ENCODE peak calls at places on chromosomes 7 and 10, in four cellular contexts. D is activated T-cell treated with anti-CD3 and anti-CD28 coated beads for 1 hour, X is nucleus accumbens, Y is COLO829. U is an unnamed sample.

GRCh38 chr10:98423691-98424120 is 8.7 kb upstream of the PYROXD2 start:
- DNase-seq in Y (no peak), X (no peak), D (no peak), U (no peak)

GRCh38 chr10:122454603-122455080 is at the start of gene ARMS2:
- DNase-seq in X (no peak), Y (no peak), D (no peak), U (no peak)

GRCh38 chr7:33705333-33705833 is 200.0 kb upstream of the BMPER start:
- DNase-seq in X (no peak), D (no peak), Y (no peak), U (no peak)

GRCh38 chr7:44784364-44784763 is 12.1 kb upstream of the PPIA start:
- DNase-seq in Y (no peak), D (no peak), X (no peak), U (no peak)

GRCh38 chr7:140475747-140476333 is 3.5 kb downstream of the MKRN1 start:
- DNase-seq in Y (peak), X (no peak), D (peak), U (no peak)

GRCh38 chr7:55241958-55242357 is 123.2 kb upstream of the LANCL2 start:
- DNase-seq in Y (no peak), X (no peak), D (no peak), U (no peak)

GRCh38 chr7:5500056-5500776 is 76.6 kb upstream of the TNRC18 start:
- DNase-seq in Y (no peak), D (no peak), X (no peak), U (no peak)

GRCh38 chr10:81569488-81569887 is 305.5 kb upstream of the NRG3 start:
- DNase-seq in Y (no peak), D (no peak), X (no peak), U (no peak)

GRCh38 chr7:151275813-151276577 is 27.5 kb upstream of the SMARCD3 start:
- DNase-seq in Y (no peak), X (no peak), D (no peak), U (no peak)

GRCh38 chr10:87660484-87661133 is 931 bp downstream of the PAPSS2 start:
- DNase-seq in D (no peak), X (no peak), Y (no peak), U (no peak)

GRCh38 chr7:121097577-121097976 is 109.1 kb downstream of the CPED1 start:
- DNase-seq in Y (no peak), D (no peak), X (no peak), U (no peak)

GRCh38 chr7:100546129-100546867 is 7.3 kb downstream of the AGFG2 start:
- DNase-seq in D (no peak), X (no peak), Y (no peak), U (no peak)

GRCh38 chr10:86258488-86258887 is 108.1 kb downstream of the GRID1 start:
- DNase-seq in Y (peak), D (no peak), X (no peak), U (peak)

GRCh38 chr10:86775056-86775858 is 18.8 kb downstream of the BMPR1A start:
- DNase-seq in Y (no peak), X (no peak), D (no peak), U (no peak)

GRCh38 chr10:31706921-31707571 is 221.6 kb downstream of the ARHGAP12 start:
- DNase-seq in Y (no peak), D (no peak), X (no peak), U (no peak)

GRCh38 chr10:43310872-43311271 is 44.0 kb upstream of the RASGEF1A start:
- DNase-seq in X (no peak), D (no peak), Y (no peak), U (no peak)

GRCh38 chr10:102831322-102832071 is 5.7 kb downstream of the CYP17A1 start:
- DNase-seq in X (no peak), Y (peak), D (no peak), U (no peak)

GRCh38 chr10:91629715-91630549 is 2.9 kb downstream of the PPP1R3C start:
- DNase-seq in X (no peak), D (no peak), Y (no peak), U (no peak)

GRCh38 chr7:115223959-115224358 is 302.1 kb downstream of the MDFIC start:
- DNase-seq in X (no peak), D (no peak), Y (no peak), U (no peak)